ENCODE peak calls at places on chromosomes 2 and 18, in four cellular contexts. U is cardiac muscle cell; S is CD8-positive, alpha-beta T cell; E is H9. J is an unnamed sample. For H3K4me1, the result is how much of the 10 kb centered on the place peaks cover.

GRCh38 chr18:58639751-58640427 is 11.0 kb upstream of the ALPK2 start:
- DNase-seq in U (peak), S (no peak), E (no peak), J (no peak)

GRCh38 chr2:69615078-69615630 is 28.4 kb downstream of the AAK1 start:
- DNase-seq in U (peak), S (no peak), E (no peak), J (no peak)

GRCh38 chr18:25171334-25171733 is 180.6 kb downstream of the ZNF521 start:
- DNase-seq in U (no peak), S (no peak), E (no peak), J (no peak)

GRCh38 chr2:203758841-203759691 is 52.6 kb downstream of the CD28 start:
- DNase-seq in U (peak), S (no peak), E (no peak), J (no peak)

GRCh38 chr2:153105829-153106578 is 372.6 kb downstream of the RPRM start:
- DNase-seq in U (no peak), S (no peak), E (no peak), J (no peak)

GRCh38 chr2:19288291-19288690 is 70.1 kb downstream of the OSR1 start:
- DNase-seq in U (no peak), S (no peak), E (no peak), J (no peak)

GRCh38 chr2:227280895-227281294 is 44.2 kb upstream of the MFF start:
- DNase-seq in U (peak), S (no peak), E (no peak), J (no peak)

GRCh38 chr2:16218651-16219050 is 278.3 kb downstream of the MYCN start:
- DNase-seq in U (no peak), S (no peak), E (peak), J (peak)

GRCh38 chr2:98128556-98129109 is 41.7 kb downstream of the VWA3B start:
- DNase-seq in U (no peak), S (no peak), E (no peak), J (no peak)

GRCh38 chr2:189613077-189613636 is 32.6 kb upstream of the SLC40A1 start:
- DNase-seq in U (peak), S (no peak), E (no peak), J (no peak)

GRCh38 chr2:58063641-58064040 is 17.0 kb downstream of the VRK2 start:
- DNase-seq in U (peak), S (no peak), E (no peak), J (no peak)

GRCh38 chr2:100691846-100692245 is 128.1 kb upstream of the NPAS2 start:
- DNase-seq in U (no peak), S (no peak), E (no peak), J (no peak)

GRCh38 chr2:235373171-235373570 is 120.7 kb upstream of the AGAP1 start:
- DNase-seq in U (no peak), S (no peak), E (no peak), J (no peak)

GRCh38 chr2:143946436-143947385 is 573.2 kb downstream of the ZEB2 start:
- DNase-seq in U (no peak), S (no peak), E (no peak), J (no peak)

GRCh38 chr2:20196053-20196880 is 28.7 kb downstream of the SDC1 start:
- DNase-seq in U (no peak), S (no peak), E (no peak), J (no peak)

GRCh38 chr2:96942907-96943632 is 43.3 kb downstream of the FAM178B start:
- DNase-seq in U (no peak), S (no peak), E (no peak), J (no peak)

DNA sequence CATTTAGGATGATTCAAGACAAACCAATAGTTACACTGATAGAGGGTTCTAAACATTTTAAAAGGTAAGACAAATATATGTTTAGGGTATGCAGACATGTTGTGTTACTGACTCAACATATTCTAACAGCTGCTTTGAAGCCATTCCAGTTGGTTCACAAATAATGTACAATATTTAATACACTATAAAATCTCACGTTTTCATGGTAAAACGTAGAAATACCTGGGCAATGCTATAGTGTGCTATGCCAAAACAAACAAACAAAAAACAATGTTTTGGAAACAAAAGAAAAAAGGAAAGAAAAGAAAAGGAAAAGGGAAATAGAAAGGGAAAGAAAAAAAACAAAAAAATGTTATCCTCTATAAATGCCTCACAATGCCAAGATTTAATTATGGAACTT is 277.1 kb downstream of the TCF4 start:
- DNase-seq in U (no peak), S (no peak), E (no peak), J (no peak)
- H3K4me1 ChIP-seq in U (under half), S (under half), E (under half), J (under half)

DNA sequence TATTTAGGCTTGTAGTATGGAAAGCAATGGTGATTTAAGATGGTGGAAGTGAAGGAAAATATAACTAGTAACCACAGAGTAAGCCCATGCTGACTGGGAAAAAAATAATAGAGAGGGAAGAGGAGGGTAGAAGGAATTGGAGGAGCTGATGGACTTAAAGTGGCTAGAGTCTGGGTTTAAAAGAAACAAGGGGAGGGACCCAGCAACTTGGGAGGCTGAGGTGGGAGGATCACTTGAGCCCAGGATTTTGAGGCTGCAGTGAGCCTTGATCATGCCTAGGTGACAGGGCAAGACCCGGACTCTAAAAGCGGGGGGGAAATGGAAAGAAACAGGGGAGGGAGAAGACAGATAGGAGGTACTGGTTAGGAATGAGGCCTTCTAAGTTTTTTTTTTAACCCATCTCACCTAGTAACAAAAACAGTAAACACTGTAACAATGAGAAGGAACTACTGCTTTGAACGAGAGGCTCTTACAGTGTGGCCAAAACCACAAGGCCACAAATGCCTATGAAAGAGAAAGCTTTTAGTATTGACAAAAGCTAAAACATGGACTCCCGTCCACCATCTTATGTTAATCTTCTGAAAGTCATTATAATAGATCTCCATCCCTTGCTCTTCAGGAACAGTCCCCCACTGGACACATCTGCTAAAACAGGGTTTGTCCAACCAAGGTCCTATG is 26.6 kb downstream of the METTL8 start:
- DNase-seq in U (no peak), S (no peak), E (no peak), J (no peak)
- H3K4me1 ChIP-seq in U (under half), S (under half), E (under half), J (under half)

GRCh38 chr2:217976301-217976700 is 26.5 kb downstream of the TNS1 start:
- DNase-seq in U (no peak), S (no peak), E (no peak), J (no peak)
- H3K4me1 ChIP-seq in U (under half), S (under half), E (under half), J (under half)

GRCh38 chr2:168245074-168245825 is 2.1 kb downstream of the STK39 start:
- DNase-seq in U (peak), S (no peak), E (no peak), J (no peak)
- H3K4me1 ChIP-seq in U (under half), S (half or more), E (under half), J (under half)

GRCh38 chr2:217931846-217932560 is 70.8 kb downstream of the TNS1 start:
- DNase-seq in U (no peak), S (no peak), E (no peak), J (no peak)

GRCh38 chr2:217935245-217935879 is 67.4 kb downstream of the TNS1 start:
- DNase-seq in U (peak), S (no peak), E (no peak), J (no peak)

GRCh38 chr2:217932661-217933325 is 70.0 kb downstream of the TNS1 start:
- DNase-seq in U (peak), S (no peak), E (no peak), J (peak)

GRCh38 chr2:217934321-217935131 is 68.3 kb downstream of the TNS1 start:
- DNase-seq in U (peak), S (no peak), E (no peak), J (no peak)

DNA sequence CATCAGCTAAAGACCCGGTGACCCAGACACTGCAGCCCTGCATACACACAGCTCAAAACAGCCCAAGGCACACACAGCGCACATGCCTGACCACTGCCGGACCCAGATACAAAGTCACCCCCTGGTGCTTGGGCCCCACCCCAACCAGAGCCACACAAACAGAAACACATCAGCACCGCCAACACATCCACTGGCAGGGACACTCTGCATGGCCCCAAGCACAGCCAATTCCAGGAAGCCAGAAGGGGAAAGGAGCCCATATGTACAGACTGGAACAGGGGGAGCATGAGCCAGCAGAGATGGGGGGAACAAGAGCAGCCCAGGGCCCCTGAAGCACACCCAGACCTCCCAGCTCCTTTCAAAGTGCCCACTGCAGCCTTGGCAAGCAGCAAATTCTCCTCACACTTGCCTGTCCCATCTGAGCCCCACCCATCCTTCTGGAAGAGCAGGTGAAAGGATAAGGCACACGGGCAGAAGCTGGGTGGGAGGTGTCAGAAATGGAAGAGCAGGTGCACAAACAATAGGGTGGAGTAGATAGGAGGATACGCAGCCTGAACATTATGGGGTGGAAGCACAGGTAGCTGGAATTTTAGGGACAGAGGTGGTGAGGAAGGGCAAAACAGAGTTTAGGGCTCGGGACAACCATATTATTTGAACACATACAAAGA is 69.3 kb downstream of the TNS1 start:
- DNase-seq in U (no peak), S (no peak), E (no peak), J (no peak)
- H3K4me1 ChIP-seq in U (half or more), S (under half), E (under half), J (half or more)

GRCh38 chr2:9307505-9307904 is 100.9 kb downstream of the ASAP2 start:
- DNase-seq in U (no peak), S (no peak), E (no peak), J (no peak)
- H3K4me1 ChIP-seq in U (under half), S (under half), E (under half), J (under half)

DNA sequence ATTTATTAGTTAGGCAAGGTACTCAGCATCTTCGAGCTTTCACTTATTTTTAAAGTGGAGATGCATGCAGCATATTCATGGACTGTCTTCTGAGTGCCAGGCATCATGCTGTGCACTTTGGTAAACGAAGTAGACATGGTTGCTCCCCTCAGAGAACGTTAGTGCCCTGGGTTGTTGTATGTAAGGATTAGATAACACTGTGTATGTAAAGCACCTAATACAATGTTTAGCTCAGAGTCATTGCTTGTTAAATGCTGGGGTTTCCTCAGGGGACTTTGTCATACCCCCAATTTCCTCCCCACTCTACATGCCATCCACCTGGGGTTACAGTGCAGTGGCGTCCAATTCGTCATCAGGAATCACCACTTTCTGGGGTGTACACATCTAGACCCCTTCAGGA is 2.8 kb downstream of the UGGT1 start:
- DNase-seq in U (no peak), S (no peak), E (no peak), J (no peak)
- H3K4me1 ChIP-seq in U (under half), S (under half), E (under half), J (under half)